ENCODE peak calls at places on chromosome 3, in four cellular contexts. R is H1, F is stomach, U is IMR-90. T is an unnamed sample.

GRCh38 chr3:39541917-39542329 is 74.4 kb downstream of the MOBP start:
- DNase-seq in R (no peak), F (no peak), U (peak), T (no peak)

GRCh38 chr3:181721369-181721768 is 9.6 kb downstream of the SOX2 start:
- DNase-seq in R (no peak), F (no peak), U (no peak), T (no peak)

GRCh38 chr3:50170689-50171088 is 15.6 kb downstream of the SEMA3F start:
- DNase-seq in R (no peak), F (no peak), U (peak), T (no peak)

GRCh38 chr3:160956785-160957184 is 148.4 kb downstream of the B3GALNT1 start:
- DNase-seq in R (no peak), F (no peak), U (peak), T (no peak)

GRCh38 chr3:135166266-135166825 is 371.3 kb downstream of the EPHB1 start:
- DNase-seq in R (no peak), F (no peak), U (no peak), T (no peak)

GRCh38 chr3:33115024-33115768 is 1.4 kb downstream of the CRTAP start:
- DNase-seq in R (no peak), F (peak), U (peak), T (no peak)

GRCh38 chr3:110575702-110576101 is 495.9 kb upstream of the NECTIN3 start:
- DNase-seq in R (no peak), F (no peak), U (no peak), T (no peak)

GRCh38 chr3:193040836-193041672 is 123.4 kb upstream of the MB21D2 start:
- DNase-seq in R (no peak), F (no peak), U (peak), T (no peak)

GRCh38 chr3:66039590-66039887 is 821 bp upstream of the MAGI1 start:
- DNase-seq in R (no peak), F (peak), U (no peak), T (no peak)

GRCh38 chr3:194688207-194688711 is 2.6 kb downstream of the FAM43A start:
- DNase-seq in R (no peak), F (peak), U (peak), T (peak)

DNA sequence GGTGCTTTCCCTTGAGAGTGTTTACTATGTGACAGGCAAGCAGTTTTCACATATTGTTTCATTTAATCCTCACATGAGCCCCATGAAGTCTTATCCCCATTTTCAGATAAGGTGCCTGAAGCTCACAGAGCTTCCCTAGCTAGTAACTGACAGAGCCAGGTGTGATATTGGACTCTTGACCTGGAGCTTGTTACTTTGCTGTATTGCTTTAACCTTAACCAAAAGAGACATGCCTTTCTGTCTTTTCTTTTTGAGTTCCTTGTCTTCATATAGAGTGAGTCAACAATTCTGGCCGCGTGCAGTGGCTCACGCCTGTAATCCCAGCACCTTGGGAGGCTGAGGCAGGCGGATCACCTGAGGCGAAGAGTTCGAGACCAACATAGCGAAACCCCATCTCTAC is 9.3 kb upstream of the DVL3 start:
- DNase-seq in R (no peak), F (no peak), U (no peak), T (no peak)
- TF ChIP-seq POLR2A in R (no peak), F (no peak), U (no peak), T (no peak)

DNA sequence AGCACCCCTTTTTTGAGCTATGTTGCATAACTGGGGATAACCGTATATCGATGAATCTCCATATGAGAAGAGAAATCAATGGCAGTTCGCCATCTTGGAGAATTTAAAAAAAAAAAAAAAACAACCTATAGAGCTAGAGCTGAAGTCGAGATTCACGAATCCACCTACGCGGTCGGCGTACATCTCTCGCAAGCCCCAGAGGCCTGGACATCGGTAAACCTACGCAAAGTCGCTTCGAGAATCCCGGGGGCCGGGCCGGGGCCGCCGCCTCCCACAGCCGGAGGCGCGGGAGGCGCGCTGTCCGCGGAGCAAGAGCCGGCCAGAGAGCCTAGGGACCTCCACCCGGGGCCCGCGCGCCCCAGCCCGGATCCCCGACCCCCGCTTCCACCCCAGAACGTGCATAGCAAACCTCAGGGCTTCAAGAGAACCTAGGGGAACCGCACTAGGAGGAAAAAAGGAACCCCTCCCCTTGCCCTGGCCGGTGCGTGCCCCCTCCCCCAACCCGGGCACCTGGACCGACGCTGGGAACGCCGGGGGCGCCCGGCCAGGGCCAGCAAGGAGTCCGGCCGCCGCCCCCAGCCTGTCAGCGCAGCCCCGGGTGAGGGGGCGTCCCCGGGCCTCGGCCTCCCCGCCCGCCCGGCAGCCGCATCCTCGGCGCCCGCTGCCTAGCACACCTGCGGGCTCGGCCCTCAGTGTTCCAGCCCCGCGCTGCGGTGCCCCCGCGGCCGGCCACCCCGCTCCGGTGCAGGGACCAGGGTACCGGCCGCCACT is 565 bp downstream of the PFN2 start:
- DNase-seq in R (peak), F (peak), U (peak), T (peak)
- TF ChIP-seq POLR2A in R (peak), F (no peak), U (no peak), T (no peak)

DNA sequence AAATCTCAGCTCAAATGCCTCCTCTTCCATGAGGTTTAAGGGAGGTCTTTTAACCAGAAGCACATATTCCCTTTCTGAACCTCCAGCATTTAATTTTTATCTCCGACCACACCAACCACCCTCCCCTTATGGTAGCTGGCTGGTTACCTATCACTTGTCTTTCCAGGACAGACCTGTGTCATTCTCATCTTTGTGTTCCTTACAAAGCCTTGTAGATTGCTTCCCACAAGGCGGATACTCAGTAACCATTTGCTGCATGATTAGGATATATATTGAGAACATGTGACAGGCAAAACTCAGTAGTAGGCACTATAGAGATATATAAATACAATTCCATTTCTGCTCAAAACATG is 119.5 kb downstream of the RPL22L1 start:
- DNase-seq in R (no peak), F (no peak), U (no peak), T (no peak)
- TF ChIP-seq POLR2A in R (no peak), F (no peak), U (no peak), T (no peak)

GRCh38 chr3:153649286-153649839 is 471.8 kb upstream of the ARHGEF26 start:
- DNase-seq in R (no peak), F (no peak), U (no peak), T (no peak)
- TF ChIP-seq POLR2A in R (no peak), F (no peak), U (no peak), T (no peak)

T was measured in GM12892.